ENCODE peak calls at places on chromosomes 3 and 15, in ten cellular contexts. S, T, Q, R, C, E, F, L, M and P are unnamed samples.

GRCh38 chr3:42067324-42067723 is 23.8 kb upstream of the TRAK1 start:
- DNase-seq in C (no peak), E (peak), Q (no peak), R (peak), M (peak), F (no peak), T (peak), S (no peak), L (peak), P (peak)

GRCh38 chr3:11548721-11549131 is 95.0 kb downstream of the VGLL4 start:
- DNase-seq in F (peak), L (peak), R (peak), C (peak), S (peak), E (peak), Q (peak), T (peak), M (no peak), P (no peak)

GRCh38 chr3:130480736-130481135 is 36.2 kb upstream of the COL6A6 start:
- DNase-seq in Q (peak), L (no peak), M (no peak), F (no peak), T (peak), R (peak), S (no peak), E (peak), C (no peak), P (peak)

GRCh38 chr15:74243431-74243830 is 7.3 kb downstream of the CCDC33 start:
- DNase-seq in L (no peak), R (no peak), S (no peak), E (no peak), C (no peak), T (no peak), M (no peak), F (no peak), Q (no peak), P (no peak)

GRCh38 chr3:134008630-134009156 is 21.0 kb downstream of the SLCO2A1 start:
- DNase-seq in M (no peak), L (no peak), Q (no peak), E (peak), S (no peak), T (peak), F (peak), R (peak), C (no peak), P (no peak)

GRCh38 chr3:113914646-113915045 is 33.2 kb upstream of the ZDHHC23 start:
- DNase-seq in R (peak), Q (no peak), C (no peak), L (no peak), T (peak), S (no peak), E (peak), M (no peak), F (peak), P (no peak)

GRCh38 chr3:71991681-71992080 is 206.7 kb upstream of the PROK2 start:
- DNase-seq in C (no peak), M (no peak), L (no peak), T (no peak), Q (no peak), E (no peak), R (no peak), F (no peak), S (no peak), P (no peak)

GRCh38 chr3:36993326-36994283 is at the start of gene MLH1:
- DNase-seq in T (peak), R (peak), C (peak), E (peak), L (peak), Q (peak), S (peak), M (peak), F (peak), P (peak)

GRCh38 chr15:35740761-35741160 is 194.8 kb upstream of the DPH6 start:
- DNase-seq in T (peak), Q (no peak), R (peak), M (no peak), L (no peak), S (no peak), E (peak), F (peak), C (no peak), P (no peak)

GRCh38 chr3:63492464-63492863 is 160.0 kb upstream of the SNTN start:
- DNase-seq in C (no peak), F (no peak), T (no peak), L (no peak), M (no peak), R (no peak), S (no peak), E (no peak), Q (no peak), P (no peak)

GRCh38 chr3:66709464-66710058 is 208.7 kb upstream of the LRIG1 start:
- DNase-seq in C (no peak), R (no peak), Q (no peak), L (no peak), M (no peak), S (no peak), F (no peak), T (no peak), E (no peak), P (no peak)

GRCh38 chr15:20341901-20342605 is 199.5 kb downstream of the GOLGA6L6 start:
- DNase-seq in F (no peak), C (peak), R (peak), T (no peak), L (no peak), Q (peak), S (no peak), E (no peak), M (no peak), P (no peak)

GRCh38 chr3:36911990-36912804 is 32.7 kb downstream of the TRANK1 start:
- DNase-seq in E (peak), Q (no peak), R (peak), M (peak), S (no peak), C (no peak), F (peak), T (peak), L (peak), P (peak)

DNA sequence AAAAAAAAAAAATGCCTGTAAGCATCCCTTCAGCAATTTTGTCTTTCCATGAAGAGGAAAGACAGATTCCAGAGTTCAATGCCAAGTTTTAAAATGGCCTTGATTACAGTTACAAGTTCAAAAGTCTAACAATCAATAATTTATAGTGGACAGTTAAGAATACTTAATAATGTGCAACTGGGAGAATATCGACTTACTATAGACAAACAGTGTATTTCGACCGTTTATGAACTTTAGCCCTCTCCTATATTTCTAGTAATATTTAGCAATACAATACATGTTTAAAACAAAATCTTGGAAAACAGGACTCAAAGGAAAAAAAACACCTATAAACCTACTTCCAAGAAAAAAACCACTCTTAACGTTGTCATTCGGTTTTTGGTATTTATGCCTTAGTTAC is 1.5 kb downstream of the PBRM1 start:
- DNase-seq in E (no peak), T (no peak), S (no peak), C (no peak), L (no peak), Q (no peak), F (no peak), M (no peak), R (no peak), P (no peak)
- H3K4me3 ChIP-seq in E (peak), T (peak), S (no peak), C (no peak), L (peak), Q (no peak), F (peak), M (peak), R (peak), P (peak)

GRCh38 chr3:111802700-111803099 is 56.4 kb upstream of the PHLDB2 start:
- DNase-seq in C (no peak), R (no peak), L (no peak), Q (no peak), T (no peak), E (no peak), M (no peak), S (no peak), F (no peak), P (no peak)
- H3K4me3 ChIP-seq in C (no peak), R (no peak), L (no peak), Q (no peak), T (peak), E (no peak), M (no peak), S (no peak), F (no peak), P (no peak)

DNA sequence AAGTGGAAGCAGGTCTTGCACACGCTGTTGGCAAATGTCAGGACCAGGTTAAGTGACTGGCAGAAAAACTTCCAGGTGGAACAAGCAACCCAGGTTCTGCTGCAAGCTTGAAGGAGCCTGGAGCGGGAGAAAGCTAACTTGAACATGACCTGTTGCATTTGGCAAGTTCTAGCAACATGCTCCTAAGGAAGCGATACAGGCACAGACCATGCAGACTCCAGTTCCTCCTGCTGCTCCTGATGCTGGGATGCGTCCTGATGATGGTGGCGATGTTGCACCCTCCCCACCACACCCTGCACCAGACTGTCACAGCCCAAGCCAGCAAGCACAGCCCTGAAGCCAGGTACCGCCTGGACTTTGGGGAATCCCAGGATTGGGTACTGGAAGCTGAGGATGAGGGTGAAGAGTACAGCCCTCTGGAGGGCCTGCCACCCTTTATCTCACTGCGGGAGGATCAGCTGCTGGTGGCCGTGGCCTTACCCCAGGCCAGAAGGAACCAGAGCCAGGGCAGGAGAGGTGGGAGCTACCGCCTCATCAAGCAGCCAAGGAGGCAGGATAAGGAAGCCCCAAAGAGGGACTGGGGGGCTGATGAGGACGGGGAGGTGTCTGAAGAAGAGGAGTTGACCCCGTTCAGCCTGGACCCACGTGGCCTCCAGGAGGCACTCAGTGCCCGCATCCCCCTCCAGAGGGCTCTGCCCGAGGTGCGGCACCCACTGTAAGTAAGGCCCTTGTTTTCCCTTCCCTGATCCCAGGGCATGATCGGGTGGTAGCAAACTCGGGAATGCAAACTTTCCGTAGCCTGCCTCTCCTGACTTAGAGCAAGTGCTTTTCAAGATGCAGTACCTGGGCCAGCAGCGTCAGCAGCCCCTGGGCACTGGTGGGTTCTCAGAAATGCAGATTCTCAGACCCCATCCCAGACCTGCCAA is 759 bp downstream of the GALNT15 start:
- DNase-seq in T (no peak), Q (no peak), L (no peak), S (no peak), C (no peak), R (no peak), F (no peak), E (peak), M (no peak), P (no peak)
- H3K4me3 ChIP-seq in T (peak), Q (peak), L (no peak), S (peak), C (peak), R (peak), F (peak), E (peak), M (no peak), P (no peak)

GRCh38 chr3:181710581-181711255 is 1.0 kb upstream of the SOX2 start:
- DNase-seq in E (peak), C (no peak), S (no peak), F (no peak), R (no peak), L (no peak), M (peak), T (no peak), Q (no peak), P (no peak)

GRCh38 chr3:181713300-181713647 is 1.5 kb downstream of the SOX2 start:
- DNase-seq in F (no peak), C (no peak), T (no peak), E (peak), L (no peak), M (no peak), R (no peak), Q (no peak), S (no peak), P (no peak)

GRCh38 chr3:181712505-181713299 is 977 bp downstream of the SOX2 start:
- DNase-seq in E (peak), T (peak), R (no peak), L (no peak), C (no peak), F (no peak), M (peak), Q (no peak), S (no peak), P (no peak)

GRCh38 chr3:181711325-181712135 is at the start of gene SOX2:
- DNase-seq in M (peak), S (peak), F (peak), T (peak), C (peak), Q (no peak), L (peak), R (peak), E (peak), P (peak)

GRCh38 chr3:181712190-181712504 is 422 bp downstream of the SOX2 start:
- DNase-seq in E (no peak), M (no peak), Q (no peak), F (no peak), C (no peak), T (no peak), R (no peak), S (no peak), L (no peak), P (no peak)
- H3K4me3 ChIP-seq in E (peak), M (peak), Q (peak), F (peak), C (peak), T (peak), R (no peak), S (peak), L (no peak), P (no peak)

GRCh38 chr15:90838066-90838465 is 30.3 kb upstream of the FURIN start:
- DNase-seq in L (peak), R (no peak), M (peak), E (no peak), Q (no peak), C (no peak), S (no peak), T (no peak), F (no peak), P (peak)

GRCh38 chr15:90840954-90841353 is 27.4 kb upstream of the FURIN start:
- DNase-seq in T (no peak), R (peak), E (peak), M (no peak), L (no peak), S (no peak), Q (no peak), F (no peak), C (no peak), P (no peak)

GRCh38 chr15:90840157-90840855 is 28.1 kb upstream of the FURIN start:
- DNase-seq in T (no peak), E (no peak), M (no peak), R (no peak), L (no peak), F (no peak), C (no peak), S (no peak), Q (no peak), P (no peak)

GRCh38 chr15:90838544-90838943 is 29.8 kb upstream of the FURIN start:
- DNase-seq in E (no peak), L (no peak), S (no peak), C (no peak), M (no peak), R (no peak), Q (no peak), F (no peak), T (no peak), P (no peak)

DNA sequence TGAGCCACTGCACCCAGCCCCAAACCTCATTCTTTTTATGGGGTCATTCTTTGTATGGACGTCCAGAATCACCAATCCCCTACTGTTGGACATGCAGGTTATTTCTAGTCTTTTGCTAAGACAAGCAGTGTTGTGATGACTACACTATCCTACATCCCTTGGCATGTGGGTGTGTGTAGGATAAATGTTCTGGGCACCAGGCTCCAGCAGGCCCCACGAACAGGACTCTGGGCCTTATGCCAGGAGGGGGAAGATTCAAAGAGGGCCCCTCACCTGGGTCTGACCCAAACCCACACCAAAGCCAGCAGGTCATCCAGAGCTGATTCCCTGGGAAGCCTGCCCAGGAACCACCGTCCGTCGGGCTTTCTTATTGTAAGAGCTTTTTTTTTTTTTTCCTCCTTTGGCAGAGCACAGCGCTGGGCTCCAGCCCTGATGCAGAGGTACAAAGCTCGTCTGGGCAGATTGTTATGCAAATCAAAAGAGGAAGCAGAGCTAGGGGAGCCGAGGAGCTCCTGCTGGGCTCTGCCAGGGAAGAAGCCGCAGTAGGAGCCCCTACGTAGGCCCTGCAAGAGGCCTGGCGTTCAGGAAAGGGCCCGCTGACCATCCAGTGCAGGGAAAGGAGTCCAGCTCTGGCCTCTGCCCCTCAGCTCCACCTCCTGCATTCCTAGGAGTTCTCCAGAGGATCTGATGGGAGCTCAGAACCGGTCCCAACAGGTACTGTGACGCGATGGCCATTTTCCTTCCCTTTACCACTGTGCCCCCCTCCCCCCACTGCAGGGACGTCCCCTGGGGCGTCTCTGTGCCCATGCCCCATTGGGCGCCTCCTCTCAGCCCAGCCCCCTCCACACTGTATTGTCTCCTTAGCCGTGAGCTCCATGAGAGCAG is 29.0 kb upstream of the FURIN start:
- DNase-seq in Q (no peak), C (no peak), T (no peak), S (no peak), E (peak), L (peak), F (no peak), M (peak), R (peak), P (peak)
- H3K4me3 ChIP-seq in Q (no peak), C (no peak), T (no peak), S (no peak), E (no peak), L (peak), F (no peak), M (peak), R (no peak), P (peak)

GRCh38 chr3:176274161-176274560 is 923.1 kb downstream of the TBL1XR1 start:
- DNase-seq in T (no peak), M (no peak), F (no peak), C (no peak), E (no peak), Q (no peak), S (no peak), L (no peak), R (no peak), P (no peak)

GRCh38 chr3:176275538-176275937 is 921.7 kb downstream of the TBL1XR1 start:
- DNase-seq in F (no peak), R (no peak), T (no peak), E (no peak), C (no peak), Q (no peak), M (no peak), S (no peak), L (no peak), P (no peak)

DNA sequence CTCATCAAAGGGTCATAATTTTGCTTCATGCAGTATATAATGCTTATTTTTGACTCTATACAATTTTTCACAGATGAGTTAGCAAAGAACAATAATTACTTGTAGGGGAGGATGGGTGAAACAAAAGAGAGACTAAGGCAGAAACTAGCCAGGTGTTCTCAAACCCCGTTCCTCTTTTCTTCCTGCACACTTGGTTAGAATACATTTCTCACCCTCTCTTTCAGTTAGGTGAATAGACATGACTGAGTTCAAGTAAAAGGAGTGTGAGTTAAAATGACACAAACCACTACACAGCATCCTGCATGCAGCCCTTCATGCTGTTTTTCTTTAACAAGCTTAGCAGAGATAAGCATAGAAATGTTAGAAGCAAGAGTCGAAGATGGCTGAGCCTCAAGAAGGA is 922.2 kb downstream of the TBL1XR1 start:
- DNase-seq in S (no peak), L (no peak), C (no peak), E (no peak), R (no peak), Q (no peak), T (no peak), F (no peak), M (no peak), P (no peak)
- H3K4me3 ChIP-seq in S (no peak), L (no peak), C (no peak), E (no peak), R (no peak), Q (no peak), T (no peak), F (no peak), M (no peak), P (no peak)